ENCODE peak calls at places on chromosomes 4 and X, in seven cellular contexts. One of them, this sample, is unnamed.

GRCh38 chrX:149845385-149845784 is 35.6 kb upstream of the MAGEA8 start:
- DNase-seq in fibroblast of lung: no peak
- DNase-seq in upper lobe of left lung: no peak
- DNase-seq in tibial artery: no peak
- DNase-seq in DND-41: no peak
- DNase-seq in HepG2: no peak
- DNase-seq in right cardiac atrium: no peak
- DNase-seq in this sample: no peak

GRCh38 chr4:51865717-51866116 is 22.8 kb downstream of the DCUN1D4 start:
- DNase-seq in fibroblast of lung: no peak
- DNase-seq in upper lobe of left lung: no peak
- DNase-seq in tibial artery: no peak
- DNase-seq in DND-41: no peak
- DNase-seq in HepG2: no peak
- DNase-seq in right cardiac atrium: no peak
- DNase-seq in this sample: no peak

GRCh38 chr4:2817136-2817535 is 24.3 kb downstream of the SH3BP2 start:
- DNase-seq in fibroblast of lung: no peak
- DNase-seq in upper lobe of left lung: no peak
- DNase-seq in tibial artery: no peak
- DNase-seq in DND-41: no peak
- DNase-seq in HepG2: no peak
- DNase-seq in right cardiac atrium: peak; percentile 11
- DNase-seq in this sample: no peak

GRCh38 chrX:16825306-16826035 is 39.2 kb downstream of the TXLNG start:
- DNase-seq in fibroblast of lung: no peak
- DNase-seq in upper lobe of left lung: no peak
- DNase-seq in tibial artery: no peak
- DNase-seq in DND-41: no peak
- DNase-seq in HepG2: peak; percentile 25
- DNase-seq in right cardiac atrium: no peak
- DNase-seq in this sample: no peak

GRCh38 chr4:89298788-89299152 is 8.8 kb downstream of the GPRIN3 start:
- DNase-seq in fibroblast of lung: peak; percentile 43
- DNase-seq in upper lobe of left lung: no peak
- DNase-seq in tibial artery: no peak
- DNase-seq in DND-41: peak; percentile 44
- DNase-seq in HepG2: no peak
- DNase-seq in right cardiac atrium: no peak
- DNase-seq in this sample: no peak

GRCh38 chr4:40747436-40747835 is 2.3 kb upstream of the NSUN7 start:
- DNase-seq in fibroblast of lung: no peak
- DNase-seq in upper lobe of left lung: no peak
- DNase-seq in tibial artery: no peak
- DNase-seq in DND-41: no peak
- DNase-seq in HepG2: no peak
- DNase-seq in right cardiac atrium: no peak
- DNase-seq in this sample: no peak

GRCh38 chr4:7721984-7722551 is 217.6 kb downstream of the AFAP1 start:
- DNase-seq in fibroblast of lung: peak; percentile 14
- DNase-seq in upper lobe of left lung: no peak
- DNase-seq in tibial artery: no peak
- DNase-seq in DND-41: no peak
- DNase-seq in HepG2: no peak
- DNase-seq in right cardiac atrium: peak; percentile 38
- DNase-seq in this sample: no peak

GRCh38 chr4:19803406-19803805 is 448.3 kb upstream of the SLIT2 start:
- DNase-seq in fibroblast of lung: no peak
- DNase-seq in upper lobe of left lung: no peak
- DNase-seq in tibial artery: no peak
- DNase-seq in DND-41: no peak
- DNase-seq in HepG2: no peak
- DNase-seq in right cardiac atrium: no peak
- DNase-seq in this sample: no peak

GRCh38 chrX:106999002-106999975 is 723 bp downstream of the MORC4 start:
- DNase-seq in fibroblast of lung: peak; percentile 61
- DNase-seq in upper lobe of left lung: peak; percentile 45
- DNase-seq in tibial artery: peak; percentile 63
- DNase-seq in DND-41: no peak
- DNase-seq in HepG2: peak; percentile 28
- DNase-seq in right cardiac atrium: peak; percentile 73
- DNase-seq in this sample: peak; percentile 22

GRCh38 chr4:143354990-143355389 is 18.3 kb downstream of the GAB1 start:
- DNase-seq in fibroblast of lung: no peak
- DNase-seq in upper lobe of left lung: no peak
- DNase-seq in tibial artery: no peak
- DNase-seq in DND-41: no peak
- DNase-seq in HepG2: no peak
- DNase-seq in right cardiac atrium: no peak
- DNase-seq in this sample: no peak

GRCh38 chrX:133923113-133923512 is 62.3 kb downstream of the GPC3 start:
- DNase-seq in fibroblast of lung: peak; percentile 11
- DNase-seq in upper lobe of left lung: no peak
- DNase-seq in tibial artery: no peak
- DNase-seq in DND-41: peak; percentile 65
- DNase-seq in HepG2: no peak
- DNase-seq in right cardiac atrium: no peak
- DNase-seq in this sample: no peak

GRCh38 chrX:37993857-37994619 is 12.3 kb upstream of the SYTL5 start:
- DNase-seq in fibroblast of lung: no peak
- DNase-seq in upper lobe of left lung: peak; percentile 54
- DNase-seq in tibial artery: no peak
- DNase-seq in DND-41: no peak
- DNase-seq in HepG2: peak; percentile 19
- DNase-seq in right cardiac atrium: no peak
- DNase-seq in this sample: peak; percentile 20

GRCh38 chr4:182245541-182246245 is 2.5 kb downstream of the TENM3 start:
- DNase-seq in fibroblast of lung: peak; percentile 15
- DNase-seq in upper lobe of left lung: no peak
- DNase-seq in tibial artery: no peak
- DNase-seq in DND-41: no peak
- DNase-seq in HepG2: no peak
- DNase-seq in right cardiac atrium: no peak
- DNase-seq in this sample: no peak

GRCh38 chr4:8538703-8539567 is 41.3 kb upstream of the GPR78 start:
- DNase-seq in fibroblast of lung: peak; percentile 23
- DNase-seq in upper lobe of left lung: peak; percentile 62
- DNase-seq in tibial artery: no peak
- DNase-seq in DND-41: no peak
- DNase-seq in HepG2: peak; percentile 14
- DNase-seq in right cardiac atrium: peak; percentile 34
- DNase-seq in this sample: no peak

GRCh38 chrX:153648358-153649177 is 1.6 kb downstream of the DUSP9 start:
- DNase-seq in fibroblast of lung: no peak
- DNase-seq in upper lobe of left lung: peak; percentile 18
- DNase-seq in tibial artery: no peak
- DNase-seq in DND-41: no peak
- DNase-seq in HepG2: no peak
- DNase-seq in right cardiac atrium: peak; percentile 29
- DNase-seq in this sample: no peak

GRCh38 chrX:153649915-153650782 is 3.1 kb downstream of the DUSP9 start:
- DNase-seq in fibroblast of lung: no peak
- DNase-seq in upper lobe of left lung: no peak
- DNase-seq in tibial artery: no peak
- DNase-seq in DND-41: no peak
- DNase-seq in HepG2: no peak
- DNase-seq in right cardiac atrium: peak; percentile 62
- DNase-seq in this sample: no peak

GRCh38 chrX:153650959-153651358 is 4.0 kb downstream of the DUSP9 start:
- DNase-seq in fibroblast of lung: no peak
- DNase-seq in upper lobe of left lung: no peak
- DNase-seq in tibial artery: no peak
- DNase-seq in DND-41: no peak
- DNase-seq in HepG2: no peak
- DNase-seq in right cardiac atrium: peak; percentile 26
- DNase-seq in this sample: no peak

GRCh38 chrX:153647461-153648357 is 706 bp downstream of the DUSP9 start:
- DNase-seq in fibroblast of lung: no peak
- DNase-seq in upper lobe of left lung: peak; percentile 15
- DNase-seq in tibial artery: no peak
- DNase-seq in DND-41: no peak
- DNase-seq in HepG2: no peak
- DNase-seq in right cardiac atrium: peak; percentile 63
- DNase-seq in this sample: no peak

DNA sequence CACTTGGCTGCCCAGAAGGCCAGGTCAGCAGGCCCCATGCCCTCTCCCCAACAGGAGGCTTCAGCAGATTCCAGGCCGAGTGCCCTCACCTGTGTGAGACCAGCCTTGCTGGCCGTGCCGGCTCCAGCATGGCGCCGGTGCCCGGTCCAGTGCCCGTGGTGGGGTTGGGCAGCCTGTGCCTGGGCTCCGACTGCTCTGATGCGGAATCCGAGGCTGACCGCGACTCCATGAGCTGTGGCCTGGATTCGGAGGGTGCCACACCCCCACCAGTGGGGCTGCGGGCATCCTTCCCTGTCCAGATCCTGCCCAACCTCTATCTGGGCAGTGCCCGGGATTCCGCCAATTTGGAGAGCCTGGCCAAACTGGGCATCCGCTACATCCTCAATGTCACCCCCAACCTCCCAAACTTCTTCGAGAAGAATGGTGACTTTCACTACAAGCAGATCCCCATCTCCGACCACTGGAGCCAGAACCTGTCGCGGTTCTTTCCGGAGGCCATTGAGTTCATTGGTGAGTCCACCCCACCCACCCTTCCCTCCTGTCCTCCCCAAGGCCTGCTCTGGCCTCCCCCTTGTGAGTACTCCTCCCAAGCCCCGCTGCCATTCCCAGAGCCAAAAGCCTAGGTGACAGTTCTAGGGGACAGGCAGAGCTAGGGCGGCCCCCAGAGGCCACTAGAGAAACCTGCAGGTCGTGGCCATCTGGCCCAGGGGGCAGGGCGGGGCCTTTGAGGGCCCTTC is 2.3 kb downstream of the DUSP9 start:
- DNase-seq in fibroblast of lung: no peak
- DNase-seq in upper lobe of left lung: peak; percentile 51
- DNase-seq in tibial artery: no peak
- DNase-seq in DND-41: peak; percentile 42
- DNase-seq in HepG2: peak; percentile 70
- DNase-seq in right cardiac atrium: peak; percentile 62
- DNase-seq in this sample: no peak
- H3K27me3 ChIP-seq in fibroblast of lung: peaks cover 11% of the 10 kb centered on the region
- H3K27me3 ChIP-seq in upper lobe of left lung: peaks cover 57% of the 10 kb centered on the region
- H3K27me3 ChIP-seq in tibial artery: no peaks in the 10 kb centered on the region
- H3K27me3 ChIP-seq in DND-41: no peaks in the 10 kb centered on the region
- H3K27me3 ChIP-seq in HepG2: no peaks in the 10 kb centered on the region
- H3K27me3 ChIP-seq in right cardiac atrium: no peaks in the 10 kb centered on the region
- H3K27me3 ChIP-seq in this sample: no peaks in the 10 kb centered on the region

GRCh38 chr4:13548984-13549546 is 4.8 kb upstream of the NKX3-2 start:
- DNase-seq in fibroblast of lung: peak; percentile 82
- DNase-seq in upper lobe of left lung: peak; percentile 70
- DNase-seq in tibial artery: peak; percentile 80
- DNase-seq in DND-41: peak; percentile 82
- DNase-seq in HepG2: peak; percentile 65
- DNase-seq in right cardiac atrium: peak; percentile 91
- DNase-seq in this sample: peak; percentile 77

GRCh38 chr4:13546374-13546854 is 2.1 kb upstream of the NKX3-2 start:
- DNase-seq in fibroblast of lung: no peak
- DNase-seq in upper lobe of left lung: no peak
- DNase-seq in tibial artery: no peak
- DNase-seq in DND-41: no peak
- DNase-seq in HepG2: no peak
- DNase-seq in right cardiac atrium: no peak
- DNase-seq in this sample: no peak

GRCh38 chr4:13548059-13548983 is 4.0 kb upstream of the NKX3-2 start:
- DNase-seq in fibroblast of lung: no peak
- DNase-seq in upper lobe of left lung: no peak
- DNase-seq in tibial artery: no peak
- DNase-seq in DND-41: no peak
- DNase-seq in HepG2: no peak
- DNase-seq in right cardiac atrium: no peak
- DNase-seq in this sample: no peak

GRCh38 chr4:13546855-13547562 is 2.7 kb upstream of the NKX3-2 start:
- DNase-seq in fibroblast of lung: no peak
- DNase-seq in upper lobe of left lung: no peak
- DNase-seq in tibial artery: no peak
- DNase-seq in DND-41: no peak
- DNase-seq in HepG2: no peak
- DNase-seq in right cardiac atrium: no peak
- DNase-seq in this sample: no peak

GRCh38 chr4:13547563-13548041 is 3.3 kb upstream of the NKX3-2 start:
- DNase-seq in fibroblast of lung: no peak
- DNase-seq in upper lobe of left lung: no peak
- DNase-seq in tibial artery: no peak
- DNase-seq in DND-41: peak; percentile 72
- DNase-seq in HepG2: no peak
- DNase-seq in right cardiac atrium: no peak
- DNase-seq in this sample: no peak
- H3K27me3 ChIP-seq in fibroblast of lung: peaks cover 33% of the 10 kb centered on the region
- H3K27me3 ChIP-seq in upper lobe of left lung: peaks cover 49% of the 10 kb centered on the region
- H3K27me3 ChIP-seq in tibial artery: no peaks in the 10 kb centered on the region
- H3K27me3 ChIP-seq in DND-41: no peaks in the 10 kb centered on the region
- H3K27me3 ChIP-seq in HepG2: peaks cover 2% of the 10 kb centered on the region
- H3K27me3 ChIP-seq in right cardiac atrium: no peaks in the 10 kb centered on the region
- H3K27me3 ChIP-seq in this sample: peaks cover 4% of the 10 kb centered on the region

DNA sequence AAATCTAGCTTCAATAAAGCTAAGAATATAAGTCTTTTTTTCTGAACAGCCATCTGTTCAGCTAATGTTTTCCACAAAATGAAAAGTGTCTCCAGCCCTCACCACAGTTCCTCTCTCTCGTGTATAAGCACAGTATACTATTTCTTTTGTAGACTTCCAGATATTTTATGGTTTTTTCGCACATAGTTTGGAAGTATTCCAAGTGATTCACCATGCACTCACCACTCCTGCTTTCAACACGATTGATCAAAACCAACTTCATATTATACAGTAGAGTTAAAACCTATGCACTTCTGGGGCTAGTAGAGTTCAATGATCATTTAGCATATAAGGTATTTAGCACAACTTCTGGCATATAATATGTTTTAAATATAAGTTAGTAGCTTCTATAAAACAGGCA is 105.8 kb upstream of the DCAF12L1 start:
- DNase-seq in fibroblast of lung: no peak
- DNase-seq in upper lobe of left lung: no peak
- DNase-seq in tibial artery: no peak
- DNase-seq in DND-41: no peak
- DNase-seq in HepG2: no peak
- DNase-seq in right cardiac atrium: no peak
- DNase-seq in this sample: no peak
- H3K27me3 ChIP-seq in fibroblast of lung: no peaks in the 10 kb centered on the region
- H3K27me3 ChIP-seq in upper lobe of left lung: no peaks in the 10 kb centered on the region
- H3K27me3 ChIP-seq in tibial artery: no peaks in the 10 kb centered on the region
- H3K27me3 ChIP-seq in DND-41: no peaks in the 10 kb centered on the region
- H3K27me3 ChIP-seq in HepG2: no peaks in the 10 kb centered on the region
- H3K27me3 ChIP-seq in right cardiac atrium: no peaks in the 10 kb centered on the region
- H3K27me3 ChIP-seq in this sample: no peaks in the 10 kb centered on the region

DNA sequence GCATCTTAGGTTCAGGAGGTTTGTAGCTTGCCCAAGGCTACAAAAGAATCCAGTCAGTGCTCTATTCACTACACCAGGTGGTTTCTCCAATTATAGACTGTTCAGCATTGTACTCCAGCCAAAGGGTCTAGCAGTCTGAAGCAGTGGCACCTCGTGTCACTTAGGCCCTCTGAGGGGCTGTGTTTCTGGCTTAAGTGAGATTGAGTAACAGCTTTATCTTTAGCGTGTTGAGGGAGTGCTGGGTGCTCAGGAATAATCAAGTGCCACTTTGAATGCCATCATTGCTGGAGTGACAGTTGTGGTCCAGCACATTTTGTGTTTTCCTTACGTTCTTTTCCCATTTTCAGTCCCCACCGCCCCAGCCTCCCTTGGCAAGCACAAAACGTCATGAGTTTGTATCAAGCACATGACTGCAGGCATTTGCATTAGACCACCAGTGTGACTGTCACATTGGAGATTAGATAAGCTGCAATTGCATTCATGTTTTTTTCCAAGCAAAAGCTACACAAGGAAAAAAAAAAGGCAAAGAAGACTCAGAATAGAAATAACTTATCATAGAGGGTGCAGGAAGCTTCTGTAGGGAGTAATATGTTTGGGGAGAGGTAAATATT is 58.8 kb downstream of the FNIP2 start:
- DNase-seq in fibroblast of lung: no peak
- DNase-seq in upper lobe of left lung: peak; percentile 74
- DNase-seq in tibial artery: no peak
- DNase-seq in DND-41: no peak
- DNase-seq in HepG2: no peak
- DNase-seq in right cardiac atrium: peak; percentile 52
- DNase-seq in this sample: no peak
- H3K27me3 ChIP-seq in fibroblast of lung: no peaks in the 10 kb centered on the region
- H3K27me3 ChIP-seq in upper lobe of left lung: no peaks in the 10 kb centered on the region
- H3K27me3 ChIP-seq in tibial artery: no peaks in the 10 kb centered on the region
- H3K27me3 ChIP-seq in DND-41: no peaks in the 10 kb centered on the region
- H3K27me3 ChIP-seq in HepG2: no peaks in the 10 kb centered on the region
- H3K27me3 ChIP-seq in right cardiac atrium: no peaks in the 10 kb centered on the region
- H3K27me3 ChIP-seq in this sample: no peaks in the 10 kb centered on the region